ENCODE peak calls at places on chromosome 4, in six cellular contexts. P, C, K, A, D and Q are unnamed samples.

GRCh38 chr4:183155450-183156184 is 56.6 kb downstream of the WWC2 start:
- DNase-seq in P (no peak), C (no peak), K (no peak), A (no peak), D (no peak), Q (no peak)

GRCh38 chr4:155367608-155368007 is 9.2 kb downstream of the MAP9 start:
- DNase-seq in P (no peak), C (no peak), K (no peak), A (no peak), D (no peak), Q (no peak)

GRCh38 chr4:133152330-133152791 is 3.3 kb downstream of the PCDH10 start:
- DNase-seq in P (no peak), C (peak), K (no peak), A (no peak), D (no peak), Q (no peak)

GRCh38 chr4:10762541-10762940 is 78.0 kb upstream of the CLNK start:
- DNase-seq in P (no peak), C (no peak), K (no peak), A (no peak), D (no peak), Q (no peak)

GRCh38 chr4:1246901-1247810 is 1.8 kb downstream of the CTBP1 start:
- DNase-seq in P (no peak), C (peak), K (no peak), A (peak), D (peak), Q (peak)

GRCh38 chr4:100430441-100430840 is 87.4 kb downstream of the EMCN start:
- DNase-seq in P (no peak), C (no peak), K (no peak), A (no peak), D (no peak), Q (no peak)

GRCh38 chr4:84499065-84499982 is at the start of gene NKX6-1:
- DNase-seq in P (no peak), C (peak), K (peak), A (peak), D (peak), Q (no peak)

GRCh38 chr4:107743532-107743931 is 23.5 kb upstream of the PAPSS1 start:
- DNase-seq in P (no peak), C (no peak), K (no peak), A (no peak), D (no peak), Q (peak)

GRCh38 chr4:158170691-158171455 is 2.0 kb downstream of the GASK1B start:
- DNase-seq in P (no peak), C (peak), K (no peak), A (no peak), D (peak), Q (peak)

GRCh38 chr4:22345055-22345454 is 170.8 kb downstream of the ADGRA3 start:
- DNase-seq in P (no peak), C (no peak), K (no peak), A (no peak), D (no peak), Q (no peak)

GRCh38 chr4:105248613-105249012 is 101.9 kb downstream of the TET2 start:
- DNase-seq in P (no peak), C (no peak), K (no peak), A (no peak), D (no peak), Q (no peak)

GRCh38 chr4:86453044-86453501 is 93.2 kb upstream of the MAPK10 start:
- DNase-seq in P (no peak), C (no peak), K (no peak), A (no peak), D (no peak), Q (peak)
- TF ChIP-seq JUND in P (no peak), C (no peak), K (no peak), A (no peak), D (no peak), Q (no peak)

DNA sequence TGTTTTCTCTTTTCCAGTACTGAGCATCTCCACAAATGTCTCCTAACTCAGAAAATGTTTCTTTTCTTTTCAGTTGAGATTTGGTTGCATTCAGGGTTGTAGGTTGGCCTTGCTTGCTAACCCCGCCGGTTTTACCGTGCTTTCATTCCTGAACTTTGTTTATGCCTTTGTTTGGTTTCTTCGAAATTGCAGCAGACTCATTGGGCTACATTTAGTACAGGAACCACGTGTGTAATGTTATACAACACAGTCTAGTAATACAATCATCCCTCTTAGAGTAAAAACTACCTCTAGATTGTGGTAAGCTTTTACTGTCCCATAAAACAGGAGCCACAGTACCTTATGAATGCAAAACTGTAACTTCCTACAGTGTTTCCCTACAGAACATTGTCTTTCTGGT is 57.9 kb downstream of the CCKAR start:
- DNase-seq in P (no peak), C (no peak), K (no peak), A (no peak), D (no peak), Q (no peak)
- TF ChIP-seq JUND in P (no peak), C (no peak), K (no peak), A (no peak), D (no peak), Q (no peak)

GRCh38 chr4:82786794-82787193 is 11.8 kb downstream of the SCD5 start:
- DNase-seq in P (no peak), C (no peak), K (no peak), A (no peak), D (no peak), Q (no peak)

GRCh38 chr4:82785248-82786003 is 13.2 kb downstream of the SCD5 start:
- DNase-seq in P (no peak), C (no peak), K (peak), A (no peak), D (no peak), Q (no peak)

GRCh38 chr4:82786004-82786400 is 12.6 kb downstream of the SCD5 start:
- DNase-seq in P (no peak), C (no peak), K (no peak), A (no peak), D (no peak), Q (no peak)

GRCh38 chr4:82782626-82783025 is 16.0 kb downstream of the SCD5 start:
- DNase-seq in P (no peak), C (no peak), K (no peak), A (no peak), D (no peak), Q (peak)

GRCh38 chr4:82784615-82785247 is 13.9 kb downstream of the SCD5 start:
- DNase-seq in P (no peak), C (no peak), K (no peak), A (peak), D (no peak), Q (no peak)
- TF ChIP-seq JUND in P (no peak), C (no peak), K (no peak), A (peak), D (no peak), Q (no peak)

GRCh38 chr4:150366487-150366999 is 215.4 kb upstream of the MAB21L2 start:
- DNase-seq in P (peak), C (peak), K (no peak), A (peak), D (no peak), Q (no peak)
- TF ChIP-seq JUND in P (no peak), C (no peak), K (no peak), A (no peak), D (no peak), Q (no peak)

GRCh38 chr4:78235800-78236199 is 178.7 kb downstream of the FRAS1 start:
- DNase-seq in P (no peak), C (no peak), K (no peak), A (no peak), D (no peak), Q (no peak)

GRCh38 chr4:78242071-78242470 is 184.9 kb downstream of the FRAS1 start:
- DNase-seq in P (no peak), C (no peak), K (no peak), A (no peak), D (no peak), Q (no peak)

DNA sequence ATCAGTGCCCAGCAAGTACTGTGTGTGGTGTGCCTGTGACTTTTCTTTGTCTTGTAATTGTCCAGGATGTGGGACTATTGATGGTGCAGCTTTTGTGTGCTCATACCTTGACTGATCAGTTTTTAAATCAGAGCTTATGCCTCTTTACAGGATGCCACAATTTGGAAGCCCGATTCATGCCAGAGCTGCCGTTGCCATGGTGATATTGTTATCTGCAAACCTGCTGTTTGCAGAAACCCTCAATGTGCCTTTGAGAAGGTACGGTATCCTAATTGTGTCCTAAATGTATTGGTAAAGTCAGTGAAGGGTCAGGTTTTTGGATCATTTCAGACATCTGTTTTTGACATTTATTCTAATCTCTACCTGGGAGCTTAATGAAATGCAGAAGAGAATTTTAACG is 180.2 kb downstream of the FRAS1 start:
- DNase-seq in P (no peak), C (no peak), K (no peak), A (peak), D (no peak), Q (no peak)
- TF ChIP-seq JUND in P (no peak), C (no peak), K (no peak), A (no peak), D (no peak), Q (no peak)

GRCh38 chr4:114281561-114281960 is 302.1 kb upstream of the ARSJ start:
- DNase-seq in P (no peak), C (no peak), K (no peak), A (no peak), D (no peak), Q (no peak)
- TF ChIP-seq JUND in P (no peak), C (no peak), K (no peak), A (peak), D (no peak), Q (no peak)